ENCODE peak calls at places on chromosomes 16 and 17, in five cellular contexts. R is psoas muscle, N is aorta, L is body of pancreas, P is tibial artery. J is an unnamed sample.

GRCh38 chr17:62780273-62780672 is 27.8 kb downstream of the MARCHF10 start:
- DNase-seq in R (peak; percentile 60), N (peak; percentile 60), L (peak; percentile 63), P (no peak), J (no peak)

GRCh38 chr16:51062039-51062438 is 89.0 kb downstream of the SALL1 start:
- DNase-seq in R (no peak), N (no peak), L (no peak), P (no peak), J (no peak)

GRCh38 chr16:85918436-85918835 is 19.5 kb downstream of the IRF8 start:
- DNase-seq in R (no peak), N (no peak), L (no peak), P (no peak), J (no peak)

GRCh38 chr17:48027322-48027981 is 10.1 kb downstream of the COPZ2 start:
- DNase-seq in R (no peak), N (no peak), L (no peak), P (no peak), J (no peak)

GRCh38 chr16:2033057-2033911 is 6.6 kb downstream of the NHERF2 start:
- DNase-seq in R (no peak), N (peak; percentile 80), L (no peak), P (peak; percentile 91), J (peak; percentile 77)

GRCh38 chr16:2706611-2707311 is 13.3 kb downstream of the PRSS27 start:
- DNase-seq in R (no peak), N (no peak), L (no peak), P (no peak), J (peak; percentile 25)

GRCh38 chr17:77164483-77165030 is 23.8 kb downstream of the SEC14L1 start:
- DNase-seq in R (no peak), N (no peak), L (no peak), P (no peak), J (no peak)

GRCh38 chr17:17609121-17609520 is 17.6 kb upstream of the PEMT start:
- DNase-seq in R (peak; percentile 23), N (peak; percentile 36), L (no peak), P (no peak), J (no peak)

GRCh38 chr17:59221159-59221847 is 992 bp downstream of the GDPD1 start:
- DNase-seq in R (no peak), N (peak; percentile 52), L (no peak), P (no peak), J (peak; percentile 43)

GRCh38 chr16:10678655-10679054 is 16.1 kb downstream of the TEKT5 start:
- DNase-seq in R (no peak), N (no peak), L (no peak), P (no peak), J (no peak)

GRCh38 chr16:13962232-13962631 is 42.3 kb downstream of the ERCC4 start:
- DNase-seq in R (no peak), N (no peak), L (no peak), P (no peak), J (no peak)

GRCh38 chr17:19830061-19830460 is 37.7 kb downstream of the ULK2 start:
- DNase-seq in R (no peak), N (no peak), L (no peak), P (no peak), J (no peak)

DNA sequence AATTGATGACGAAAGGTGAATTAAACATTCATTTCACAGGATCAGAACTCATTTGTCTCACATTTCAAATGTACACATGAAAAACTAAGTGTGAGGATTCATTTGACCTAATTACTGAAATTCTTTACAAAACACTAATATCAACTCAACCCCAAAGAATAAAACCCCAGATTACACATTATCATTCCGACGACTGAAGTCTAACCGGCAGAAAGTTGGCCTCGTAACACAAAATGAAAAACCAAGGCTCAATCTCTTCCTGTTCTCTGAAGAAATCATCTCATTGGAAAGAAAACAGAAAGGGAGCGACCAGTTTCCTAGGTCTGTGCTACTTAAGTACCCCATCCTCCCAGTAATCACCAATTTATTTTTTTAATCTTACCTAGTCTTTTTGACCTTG is 1.8 kb downstream of the JPT1 start:
- DNase-seq in R (no peak), N (no peak), L (no peak), P (no peak), J (no peak)
- H3K27ac ChIP-seq in R (no peak overlapping the region), N (no peak overlapping the region), L (no peak overlapping the region), P (no peak overlapping the region), J (no peak overlapping the region)

GRCh38 chr17:2749784-2750181 is 331 bp upstream of the CCDC92B start:
- DNase-seq in R (peak; percentile 81), N (peak; percentile 79), L (peak; percentile 79), P (peak; percentile 75), J (peak; percentile 84)
- H3K4me3 ChIP-seq in R (no peak overlapping the region), N (no peak overlapping the region), L (peak overlapping the region; percentile 5), P (peak overlapping the region; percentile 28), J (no peak overlapping the region)

DNA sequence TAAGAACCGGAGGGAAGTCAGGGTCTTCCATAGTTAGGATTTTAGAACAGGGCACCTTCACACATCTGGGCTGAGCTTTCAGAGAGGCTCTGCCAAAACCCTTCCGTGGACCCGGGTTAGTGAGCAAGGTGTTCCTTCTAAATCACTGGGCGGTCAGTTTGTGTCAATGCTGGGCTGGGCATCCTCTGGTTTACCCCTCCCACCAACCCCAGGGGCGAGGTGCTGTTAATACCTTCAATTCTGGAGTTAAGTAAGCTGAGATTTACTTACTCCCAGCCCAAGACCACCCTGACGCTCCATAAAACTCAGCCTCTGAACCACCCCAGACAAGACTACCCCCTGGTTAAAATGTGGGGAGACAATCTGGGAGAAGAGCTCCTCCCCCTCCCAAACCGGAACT is 1.0 kb downstream of the TMEM92 start:
- DNase-seq in R (peak; percentile 24), N (peak; percentile 15), L (no peak), P (no peak), J (peak; percentile 20)
- H3K27ac ChIP-seq in R (no peak overlapping the region), N (no peak overlapping the region), L (no peak overlapping the region), P (no peak overlapping the region), J (no peak overlapping the region)

DNA sequence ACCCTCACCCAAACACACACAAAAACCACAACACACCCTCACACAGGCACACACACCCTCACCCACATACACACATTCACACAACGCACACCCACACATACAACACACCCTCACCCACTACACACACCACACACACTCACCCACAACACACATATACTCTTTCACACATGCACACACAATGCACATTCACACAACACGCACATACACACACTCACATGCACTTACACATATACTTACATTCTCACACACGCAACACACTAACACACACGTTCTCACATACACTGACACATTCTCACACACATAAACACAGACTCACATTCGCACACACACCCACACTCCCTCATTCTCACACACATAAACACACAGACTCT is 3.8 kb downstream of the ASGR1 start:
- DNase-seq in R (no peak), N (no peak), L (no peak), P (no peak), J (no peak)
- H3K4me3 ChIP-seq in R (no peak overlapping the region), N (no peak overlapping the region), L (no peak overlapping the region), P (no peak overlapping the region), J (no peak overlapping the region)

GRCh38 chr16:88434353-88434690 is 18.8 kb upstream of the ZFPM1 start:
- DNase-seq in R (no peak), N (no peak), L (no peak), P (no peak), J (no peak)
- H3K27ac ChIP-seq in R (no peak overlapping the region), N (no peak overlapping the region), L (no peak overlapping the region), P (no peak overlapping the region), J (no peak overlapping the region)

DNA sequence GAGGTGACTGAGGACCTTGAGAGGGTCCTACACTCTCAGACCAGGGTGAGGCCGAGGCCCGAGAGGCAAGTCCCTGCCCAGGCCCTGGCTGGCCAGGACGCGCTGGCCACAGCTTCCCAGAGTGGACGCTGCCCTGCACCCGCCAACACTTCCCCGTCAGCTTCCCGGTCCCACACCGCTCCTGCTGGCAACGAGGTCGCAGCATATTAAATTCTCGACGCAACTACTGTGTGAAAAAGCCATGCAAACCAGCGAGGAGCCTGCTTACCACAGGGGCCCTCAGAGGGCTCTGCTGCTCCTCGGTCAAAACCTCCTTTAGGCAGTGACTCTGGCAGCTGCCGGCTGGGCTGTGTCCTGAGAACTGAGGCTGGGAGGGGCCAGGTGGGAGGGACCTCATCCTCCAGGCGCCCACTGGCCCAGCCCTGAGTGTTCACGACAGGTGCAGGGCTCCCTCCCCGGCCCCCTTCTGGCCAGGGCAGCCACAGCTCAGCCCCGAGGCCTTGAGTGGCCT is 2.1 kb upstream of the TEX19 start:
- DNase-seq in R (no peak), N (no peak), L (no peak), P (no peak), J (no peak)
- H3K4me3 ChIP-seq in R (no peak overlapping the region), N (no peak overlapping the region), L (no peak overlapping the region), P (no peak overlapping the region), J (no peak overlapping the region)

DNA sequence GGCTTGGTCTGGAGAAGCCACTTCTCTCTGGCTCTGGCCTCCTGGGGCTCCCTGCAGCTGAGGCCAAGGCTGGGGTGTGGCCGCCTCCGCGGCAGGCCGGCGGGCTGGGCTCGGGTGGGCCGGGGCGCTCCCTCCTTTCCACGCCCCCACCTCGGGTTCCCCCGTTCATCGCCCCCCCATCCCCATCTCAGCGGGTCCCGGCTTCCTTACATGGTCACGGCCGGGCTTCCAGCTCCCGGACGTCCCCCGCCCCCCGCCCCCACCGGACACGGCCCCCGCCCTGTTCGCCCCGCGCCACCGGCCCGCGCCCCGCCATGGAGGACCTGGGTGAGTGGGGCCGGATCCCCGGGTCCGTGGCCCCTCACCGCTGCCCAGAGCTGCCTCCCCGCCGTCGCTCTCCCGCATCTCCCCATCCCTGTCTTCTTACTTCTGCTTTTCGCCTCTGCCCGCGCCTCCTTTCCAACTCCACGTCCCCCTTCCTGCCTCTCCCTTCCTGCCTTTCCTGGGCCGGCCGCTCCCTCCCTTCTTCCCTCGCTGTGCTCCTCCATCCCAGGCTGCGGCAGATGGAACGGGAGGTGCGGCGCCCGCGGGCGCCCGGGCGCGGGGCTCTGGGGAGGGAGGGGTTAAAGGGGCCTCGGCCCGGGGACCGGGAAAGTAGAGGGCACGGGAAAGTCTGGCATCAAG is at the start of gene TGFB1I1:
- DNase-seq in R (peak; percentile 73), N (peak; percentile 88), L (no peak), P (peak; percentile 92), J (peak; percentile 83)
- H3K27ac ChIP-seq in R (peak within 1 kb of the TSS; percentile 69), N (peak within 1 kb of the TSS; percentile 78), L (no peak within 1 kb of the TSS), P (peak within 1 kb of the TSS; percentile 93), J (peak within 1 kb of the TSS; percentile 87)

J was measured in ovary.